ENCODE peak calls at places on chromosome 11, in ten cellular contexts. C is spleen, U is GM12891, Y is GM23338, R is upper lobe of left lung, Z is H1, F is HCT116, H is K562, I is transverse colon, M is stomach. X is an unnamed sample.

GRCh38 chr11:16082532-16083055 is 273.8 kb downstream of the SOX6 start:
- DNase-seq in Y (no peak), U (no peak), I (no peak), M (no peak), F (no peak), Z (no peak), C (no peak), R (no peak), H (no peak), X (no peak)

GRCh38 chr11:68213135-68213515 is at the start of gene KMT5B:
- DNase-seq in Z (no peak), U (no peak), H (peak; percentile 53), Y (peak; percentile 72), M (peak; percentile 59), R (peak; percentile 94), C (no peak), I (peak; percentile 58), F (peak; percentile 12), X (no peak)

GRCh38 chr11:70244698-70245097 is 25.8 kb upstream of the PPFIA1 start:
- DNase-seq in Z (no peak), U (no peak), I (no peak), M (no peak), Y (no peak), R (no peak), F (no peak), C (no peak), H (no peak), X (no peak)

GRCh38 chr11:106398396-106399074 is 321.1 kb downstream of the AASDHPPT start:
- DNase-seq in Y (no peak), H (no peak), R (no peak), U (no peak), I (no peak), Z (no peak), C (no peak), F (no peak), M (no peak), X (no peak)

GRCh38 chr11:133934599-133935550 is 21.9 kb downstream of the IGSF9B start:
- DNase-seq in C (peak; percentile 72), Z (no peak), R (no peak), Y (no peak), I (peak; percentile 29), H (peak; percentile 70), F (peak; percentile 91), M (no peak), U (no peak), X (no peak)

GRCh38 chr11:111814567-111814966 is 48.4 kb upstream of the PPP2R1B start:
- DNase-seq in Y (no peak), I (no peak), M (no peak), Z (no peak), C (no peak), U (no peak), H (no peak), R (no peak), F (no peak), X (no peak)

GRCh38 chr11:44944181-44944852 is 6.4 kb downstream of the TP53I11 start:
- DNase-seq in M (no peak), R (no peak), Z (peak; percentile 60), Y (no peak), F (no peak), I (no peak), U (no peak), H (no peak), C (no peak), X (no peak)

GRCh38 chr11:29159552-29160465 is 857.0 kb downstream of the KCNA4 start:
- DNase-seq in I (peak; percentile 31), F (peak; percentile 31), Y (peak; percentile 84), M (peak; percentile 34), C (no peak), H (peak; percentile 6), U (peak; percentile 0), R (no peak), Z (peak; percentile 19), X (peak; percentile 35)

GRCh38 chr11:119663279-119663678 is 65.7 kb downstream of the NECTIN1 start:
- DNase-seq in H (no peak), U (no peak), M (no peak), C (no peak), Y (no peak), Z (no peak), F (no peak), I (no peak), R (no peak), X (no peak)

GRCh38 chr11:46976182-46976854 is 39.8 kb downstream of the CSTPP1 start:
- DNase-seq in Y (no peak), C (no peak), H (no peak), Z (no peak), R (no peak), U (no peak), F (no peak), M (no peak), I (no peak), X (no peak)

GRCh38 chr11:8230921-8231847 is 32.5 kb downstream of the LMO1 start:
- DNase-seq in Y (no peak), Z (no peak), M (no peak), R (no peak), F (no peak), I (no peak), C (peak; percentile 71), U (no peak), H (no peak), X (no peak)

GRCh38 chr11:66026017-66026529 is at the start of gene CATSPER1:
- DNase-seq in R (peak; percentile 30), C (no peak), F (no peak), H (no peak), I (no peak), M (no peak), Z (no peak), U (no peak), Y (no peak), X (no peak)

DNA sequence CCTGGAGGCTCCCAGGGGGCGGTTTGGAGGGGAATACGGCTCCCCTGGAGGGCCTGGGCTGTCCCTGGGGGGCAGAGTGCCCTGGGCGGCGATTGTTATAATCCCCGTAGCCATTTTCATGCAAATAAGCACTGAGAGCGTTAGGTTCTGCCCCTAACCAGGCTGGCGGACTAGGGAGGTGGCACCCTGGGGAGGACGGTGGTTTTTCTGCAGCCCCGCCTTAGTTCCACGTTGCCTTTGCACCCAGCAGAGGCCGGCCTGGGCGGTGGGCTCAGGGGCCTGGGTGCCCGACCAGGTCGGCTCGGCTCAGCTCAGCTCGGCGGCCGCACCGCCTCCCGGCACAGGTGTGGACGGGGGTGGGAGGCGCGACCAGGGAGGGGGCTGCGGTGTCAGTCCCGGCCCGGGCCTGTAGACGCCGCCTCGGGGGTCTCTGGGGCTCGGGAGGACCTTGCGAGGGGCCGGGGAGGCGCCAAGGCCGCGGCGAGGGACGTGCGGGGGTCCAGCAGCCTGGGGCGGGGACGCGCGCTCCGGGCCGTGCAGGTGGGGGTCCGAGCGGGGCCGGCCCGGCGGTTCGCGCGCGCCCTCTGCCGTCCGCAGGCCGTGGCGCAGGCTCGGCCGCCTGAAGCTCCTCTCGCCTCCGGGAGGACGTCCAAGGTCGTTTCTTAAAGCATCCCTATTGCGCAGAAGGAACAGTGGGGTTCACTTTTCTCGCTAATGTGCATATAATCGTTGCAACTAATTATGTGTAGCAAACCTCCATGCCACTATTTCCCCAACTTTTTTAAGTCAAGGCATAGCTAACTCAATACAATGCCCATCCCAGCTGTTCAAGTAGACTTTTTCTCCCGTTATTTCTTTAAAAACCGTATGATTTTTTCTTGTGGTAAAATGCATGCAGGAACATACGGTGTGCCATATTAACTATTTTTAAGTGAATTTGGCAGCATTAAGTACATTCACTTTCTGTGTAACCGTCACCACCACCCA is 2.5 kb upstream of the DUSP8 start:
- DNase-seq in H (peak; percentile 75), U (peak; percentile 77), I (peak; percentile 77), F (no peak), M (peak; percentile 69), C (peak; percentile 91), Y (peak; percentile 62), Z (no peak), R (peak; percentile 95), X (peak; percentile 30)
- TF ChIP-seq POLR2AphosphoS5 in H (no peak), U (no peak), I (no peak), F (no peak), M (no peak), C (no peak), Y (no peak), Z (no peak), R (no peak), X (no peak)

GRCh38 chr11:74981888-74982287 is 6.8 kb upstream of the NEU3 start:
- DNase-seq in H (no peak), M (no peak), C (no peak), R (no peak), U (no peak), Y (no peak), I (no peak), F (no peak), Z (no peak), X (no peak)
- TF ChIP-seq POLR2AphosphoS5 in H (peak; percentile 43), M (no peak), C (no peak), R (no peak), U (no peak), Y (no peak), I (no peak), F (no peak), Z (no peak), X (no peak)

GRCh38 chr11:86116996-86117705 is 48.3 kb upstream of the PICALM start:
- DNase-seq in H (no peak), I (no peak), Y (no peak), Z (no peak), R (no peak), F (no peak), C (no peak), U (no peak), M (no peak), X (no peak)

GRCh38 chr11:86120807-86121206 is 51.9 kb upstream of the PICALM start:
- DNase-seq in C (no peak), Z (no peak), R (no peak), U (no peak), Y (no peak), H (no peak), I (no peak), F (no peak), M (no peak), X (no peak)

GRCh38 chr11:86118201-86118600 is 49.3 kb upstream of the PICALM start:
- DNase-seq in R (no peak), Z (no peak), U (no peak), F (no peak), I (no peak), M (no peak), Y (no peak), H (no peak), C (no peak), X (no peak)

GRCh38 chr11:86117706-86118050 is 48.8 kb upstream of the PICALM start:
- DNase-seq in M (no peak), I (no peak), Y (no peak), U (no peak), F (no peak), C (no peak), Z (no peak), H (no peak), R (no peak), X (no peak)

DNA sequence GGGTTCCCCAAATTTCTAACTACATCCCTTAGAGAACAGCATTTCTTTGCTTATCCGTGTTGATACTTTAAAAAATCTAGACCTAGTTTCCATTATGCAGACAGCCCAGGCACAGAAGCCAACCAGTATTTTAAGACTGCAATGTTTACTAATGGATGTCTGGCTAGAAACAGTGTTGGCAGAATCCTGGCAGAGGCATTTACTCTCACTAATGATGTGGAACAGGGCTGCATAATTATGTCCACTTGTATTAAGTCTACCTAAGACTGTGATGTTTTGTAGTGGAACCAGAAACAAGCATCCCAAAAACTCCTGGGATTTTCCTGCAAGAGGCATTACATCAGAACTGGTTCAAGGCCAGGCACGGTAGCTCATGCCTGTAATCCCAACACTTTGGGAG is 50.2 kb upstream of the PICALM start:
- DNase-seq in R (no peak), H (no peak), U (no peak), F (no peak), Z (no peak), I (no peak), C (no peak), Y (no peak), M (no peak), X (no peak)
- TF ChIP-seq POLR2AphosphoS5 in R (no peak), H (no peak), U (no peak), F (no peak), Z (no peak), I (peak; percentile 67), C (no peak), Y (no peak), M (peak; percentile 84), X (no peak)

GRCh38 chr11:57324154-57324885 is 432 bp downstream of the TNKS1BP1 start:
- DNase-seq in C (peak; percentile 89), U (peak; percentile 70), I (peak; percentile 49), R (peak; percentile 84), M (peak; percentile 33), Y (peak; percentile 79), H (peak; percentile 59), Z (no peak), F (no peak), X (no peak)
- TF ChIP-seq POLR2AphosphoS5 in C (no peak), U (no peak), I (no peak), R (no peak), M (no peak), Y (peak; percentile 66), H (no peak), Z (peak; percentile 78), F (peak; percentile 2), X (no peak)